ENCODE peak calls at places on chromosomes 12 and 14, in six cellular contexts. One of them, this sample, is unnamed. For H3K9me3 and H3K4me1, the result is how much of the 10 kb centered on the place peaks cover.

GRCh38 chr12:120290541-120291312 is 976 bp downstream of the RNU4-2 start:
- DNase-seq in Karpas-422: no peak
- DNase-seq in left ventricle myocardium inferior: no peak
- DNase-seq in upper lobe of right lung: peak
- DNase-seq in Peyer's patch: no peak
- DNase-seq in A549: peak
- DNase-seq in this sample: no peak

GRCh38 chr12:121175383-121176119 is 34.4 kb upstream of the P2RX4 start:
- DNase-seq in Karpas-422: no peak
- DNase-seq in left ventricle myocardium inferior: no peak
- DNase-seq in upper lobe of right lung: no peak
- DNase-seq in Peyer's patch: peak
- DNase-seq in A549: no peak
- DNase-seq in this sample: no peak

GRCh38 chr12:67453181-67453580 is 184.0 kb downstream of the CAND1 start:
- DNase-seq in Karpas-422: no peak
- DNase-seq in left ventricle myocardium inferior: no peak
- DNase-seq in upper lobe of right lung: no peak
- DNase-seq in Peyer's patch: no peak
- DNase-seq in A549: no peak
- DNase-seq in this sample: no peak

GRCh38 chr12:107660861-107661415 is 24.7 kb upstream of the PWP1 start:
- DNase-seq in Karpas-422: no peak
- DNase-seq in left ventricle myocardium inferior: no peak
- DNase-seq in upper lobe of right lung: no peak
- DNase-seq in Peyer's patch: no peak
- DNase-seq in A549: no peak
- DNase-seq in this sample: no peak

GRCh38 chr14:95530461-95531170 is 4.2 kb upstream of the GLRX5 start:
- DNase-seq in Karpas-422: no peak
- DNase-seq in left ventricle myocardium inferior: no peak
- DNase-seq in upper lobe of right lung: no peak
- DNase-seq in Peyer's patch: no peak
- DNase-seq in A549: no peak
- DNase-seq in this sample: peak

GRCh38 chr12:57519758-57520007 is 631 bp downstream of the DDIT3 start:
- DNase-seq in Karpas-422: peak
- DNase-seq in left ventricle myocardium inferior: no peak
- DNase-seq in upper lobe of right lung: no peak
- DNase-seq in Peyer's patch: no peak
- DNase-seq in A549: no peak
- DNase-seq in this sample: no peak

GRCh38 chr14:21714318-21714929 is 40.8 kb upstream of the OR4E1 start:
- DNase-seq in Karpas-422: no peak
- DNase-seq in left ventricle myocardium inferior: no peak
- DNase-seq in upper lobe of right lung: no peak
- DNase-seq in Peyer's patch: no peak
- DNase-seq in A549: no peak
- DNase-seq in this sample: no peak

GRCh38 chr12:120532701-120533238 is 1.4 kb upstream of the RNF10 start:
- DNase-seq in Karpas-422: no peak
- DNase-seq in left ventricle myocardium inferior: no peak
- DNase-seq in upper lobe of right lung: no peak
- DNase-seq in Peyer's patch: no peak
- DNase-seq in A549: no peak
- DNase-seq in this sample: no peak

GRCh38 chr12:120688527-120689071 is 1.6 kb downstream of the MLEC start:
- DNase-seq in Karpas-422: no peak
- DNase-seq in left ventricle myocardium inferior: no peak
- DNase-seq in upper lobe of right lung: no peak
- DNase-seq in Peyer's patch: no peak
- DNase-seq in A549: no peak
- DNase-seq in this sample: no peak

GRCh38 chr14:72852194-72852593 is 41.7 kb downstream of the DPF3 start:
- DNase-seq in Karpas-422: no peak
- DNase-seq in left ventricle myocardium inferior: no peak
- DNase-seq in upper lobe of right lung: no peak
- DNase-seq in Peyer's patch: no peak
- DNase-seq in A549: no peak
- DNase-seq in this sample: no peak

GRCh38 chr14:74955229-74955999 is at the start of gene PGF:
- DNase-seq in Karpas-422: no peak
- DNase-seq in left ventricle myocardium inferior: peak
- DNase-seq in upper lobe of right lung: peak
- DNase-seq in Peyer's patch: peak
- DNase-seq in A549: peak
- DNase-seq in this sample: peak

GRCh38 chr14:81246561-81247270 is 26.0 kb upstream of the GTF2A1 start:
- DNase-seq in Karpas-422: no peak
- DNase-seq in left ventricle myocardium inferior: no peak
- DNase-seq in upper lobe of right lung: no peak
- DNase-seq in Peyer's patch: no peak
- DNase-seq in A549: no peak
- DNase-seq in this sample: no peak

GRCh38 chr12:76348079-76348901 is at the start of gene BBS10:
- DNase-seq in Karpas-422: peak
- DNase-seq in left ventricle myocardium inferior: peak
- DNase-seq in upper lobe of right lung: peak
- DNase-seq in Peyer's patch: peak
- DNase-seq in A549: peak
- DNase-seq in this sample: peak

GRCh38 chr14:93114713-93115068 is 1.0 kb downstream of the ITPK1 start:
- DNase-seq in Karpas-422: no peak
- DNase-seq in left ventricle myocardium inferior: peak
- DNase-seq in upper lobe of right lung: no peak
- DNase-seq in Peyer's patch: peak
- DNase-seq in A549: no peak
- DNase-seq in this sample: no peak

GRCh38 chr14:80202888-80203562 is 8.3 kb downstream of the DIO2 start:
- DNase-seq in Karpas-422: peak
- DNase-seq in left ventricle myocardium inferior: no peak
- DNase-seq in upper lobe of right lung: no peak
- DNase-seq in Peyer's patch: no peak
- DNase-seq in A549: peak
- DNase-seq in this sample: peak

GRCh38 chr12:50057000-50057841 is at the start of gene ASIC1:
- DNase-seq in Karpas-422: peak
- DNase-seq in left ventricle myocardium inferior: peak
- DNase-seq in upper lobe of right lung: peak
- DNase-seq in Peyer's patch: no peak
- DNase-seq in A549: peak
- DNase-seq in this sample: peak

GRCh38 chr14:90999299-90999698 is 61.1 kb downstream of the RPS6KA5 start:
- DNase-seq in Karpas-422: no peak
- DNase-seq in left ventricle myocardium inferior: no peak
- DNase-seq in upper lobe of right lung: no peak
- DNase-seq in Peyer's patch: no peak
- DNase-seq in A549: no peak
- DNase-seq in this sample: no peak

GRCh38 chr14:92897922-92898599 is 24.9 kb upstream of the CHGA start:
- DNase-seq in Karpas-422: no peak
- DNase-seq in left ventricle myocardium inferior: no peak
- DNase-seq in upper lobe of right lung: no peak
- DNase-seq in Peyer's patch: no peak
- DNase-seq in A549: no peak
- DNase-seq in this sample: no peak

GRCh38 chr12:120941412-120941811 is 36.9 kb upstream of the HNF1A start:
- DNase-seq in Karpas-422: no peak
- DNase-seq in left ventricle myocardium inferior: no peak
- DNase-seq in upper lobe of right lung: no peak
- DNase-seq in Peyer's patch: no peak
- DNase-seq in A549: no peak
- DNase-seq in this sample: no peak

GRCh38 chr12:124684971-124685688 is 117.7 kb upstream of the NCOR2 start:
- DNase-seq in Karpas-422: no peak
- DNase-seq in left ventricle myocardium inferior: no peak
- DNase-seq in upper lobe of right lung: no peak
- DNase-seq in Peyer's patch: no peak
- DNase-seq in A549: no peak
- DNase-seq in this sample: no peak

GRCh38 chr12:120048258-120048657 is 59.2 kb downstream of the BICDL1 start:
- DNase-seq in Karpas-422: no peak
- DNase-seq in left ventricle myocardium inferior: no peak
- DNase-seq in upper lobe of right lung: no peak
- DNase-seq in Peyer's patch: no peak
- DNase-seq in A549: no peak
- DNase-seq in this sample: no peak

GRCh38 chr12:24560192-24560591 is 388.7 kb downstream of the BCAT1 start:
- DNase-seq in Karpas-422: no peak
- DNase-seq in left ventricle myocardium inferior: no peak
- DNase-seq in upper lobe of right lung: no peak
- DNase-seq in Peyer's patch: no peak
- DNase-seq in A549: no peak
- DNase-seq in this sample: no peak

GRCh38 chr14:60775296-60775695 is 40.7 kb downstream of the MNAT1 start:
- DNase-seq in Karpas-422: no peak
- DNase-seq in left ventricle myocardium inferior: no peak
- DNase-seq in upper lobe of right lung: no peak
- DNase-seq in Peyer's patch: no peak
- DNase-seq in A549: no peak
- DNase-seq in this sample: no peak

GRCh38 chr14:71230897-71231296 is 323.6 kb downstream of the PCNX1 start:
- DNase-seq in Karpas-422: no peak
- DNase-seq in left ventricle myocardium inferior: no peak
- DNase-seq in upper lobe of right lung: no peak
- DNase-seq in Peyer's patch: no peak
- DNase-seq in A549: no peak
- DNase-seq in this sample: no peak

GRCh38 chr14:106842687-106843086 is 1316.3 kb downstream of the TMEM121 start:
- DNase-seq in Karpas-422: no peak
- DNase-seq in left ventricle myocardium inferior: no peak
- DNase-seq in upper lobe of right lung: no peak
- DNase-seq in Peyer's patch: no peak
- DNase-seq in A549: peak
- DNase-seq in this sample: no peak

GRCh38 chr12:38025916-38026315 is 290.7 kb upstream of the ALG10B start:
- DNase-seq in Karpas-422: no peak
- DNase-seq in left ventricle myocardium inferior: no peak
- DNase-seq in upper lobe of right lung: no peak
- DNase-seq in Peyer's patch: no peak
- DNase-seq in A549: no peak
- DNase-seq in this sample: no peak
- H3K9me3 ChIP-seq in Karpas-422: under half
- H3K9me3 ChIP-seq in left ventricle myocardium inferior: half or more
- H3K9me3 ChIP-seq in upper lobe of right lung: under half
- H3K9me3 ChIP-seq in Peyer's patch: under half
- H3K9me3 ChIP-seq in A549: under half
- H3K9me3 ChIP-seq in this sample: under half

GRCh38 chr14:31456841-31457664 is at the start of gene DTD2:
- DNase-seq in Karpas-422: peak
- DNase-seq in left ventricle myocardium inferior: peak
- DNase-seq in upper lobe of right lung: peak
- DNase-seq in Peyer's patch: peak
- DNase-seq in A549: peak
- DNase-seq in this sample: peak
- H3K4me1 ChIP-seq in Karpas-422: under half
- H3K4me1 ChIP-seq in left ventricle myocardium inferior: under half
- H3K4me1 ChIP-seq in upper lobe of right lung: under half
- H3K4me1 ChIP-seq in Peyer's patch: under half
- H3K4me1 ChIP-seq in A549: under half
- H3K4me1 ChIP-seq in this sample: under half

DNA sequence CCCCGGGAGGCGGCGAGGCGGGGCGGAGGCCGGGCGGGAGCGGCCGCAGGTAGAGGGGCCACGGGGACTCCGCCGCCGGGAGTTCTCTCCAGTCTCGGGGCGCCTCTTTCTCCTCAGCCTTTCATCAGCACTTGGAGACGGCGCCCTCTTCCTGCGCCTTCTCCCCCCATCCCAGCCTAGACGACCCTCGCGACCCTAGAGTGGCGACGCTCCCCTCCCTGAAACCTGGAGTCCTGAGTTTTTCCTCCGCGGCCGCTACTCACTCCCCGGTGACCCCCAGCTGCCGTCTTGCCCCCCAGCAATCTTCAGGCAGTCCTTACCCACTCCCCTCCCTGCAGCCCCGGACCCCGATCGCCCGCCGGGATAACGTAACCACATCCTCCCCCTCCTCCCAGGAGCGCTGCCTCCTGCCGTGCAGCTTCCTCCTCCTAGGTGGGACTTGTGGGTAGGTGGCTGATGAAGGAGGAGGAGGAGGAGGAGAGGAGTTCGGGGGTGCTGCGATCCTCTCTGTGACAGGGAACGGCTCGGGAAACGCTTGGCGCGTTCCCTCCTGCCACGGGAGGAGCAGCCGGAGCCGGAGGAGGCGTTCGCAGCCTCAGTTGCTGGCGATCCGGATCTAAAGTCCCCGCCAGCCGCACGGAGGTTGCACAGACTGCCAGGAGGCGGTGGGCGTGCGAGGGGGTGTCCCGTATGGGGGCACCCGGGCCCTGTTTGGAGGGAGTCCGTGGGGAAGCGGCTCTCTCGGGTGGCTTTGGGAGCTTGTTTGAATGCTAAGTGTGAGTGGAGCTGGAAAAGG is 889 bp downstream of the PLEKHA5 start:
- DNase-seq in Karpas-422: no peak
- DNase-seq in left ventricle myocardium inferior: peak
- DNase-seq in upper lobe of right lung: peak
- DNase-seq in Peyer's patch: no peak
- DNase-seq in A549: peak
- DNase-seq in this sample: no peak
- H3K4me3 ChIP-seq in Karpas-422: no peak
- H3K4me3 ChIP-seq in left ventricle myocardium inferior: peak
- H3K4me3 ChIP-seq in upper lobe of right lung: peak
- H3K4me3 ChIP-seq in Peyer's patch: peak
- H3K4me3 ChIP-seq in A549: peak
- H3K4me3 ChIP-seq in this sample: peak

GRCh38 chr14:98187302-98187701 is 1084.7 kb downstream of the BCL11B start:
- DNase-seq in Karpas-422: no peak
- DNase-seq in left ventricle myocardium inferior: no peak
- DNase-seq in upper lobe of right lung: no peak
- DNase-seq in Peyer's patch: no peak
- DNase-seq in A549: no peak
- DNase-seq in this sample: no peak

GRCh38 chr14:98186140-98186539 is 1085.9 kb downstream of the BCL11B start:
- DNase-seq in Karpas-422: no peak
- DNase-seq in left ventricle myocardium inferior: no peak
- DNase-seq in upper lobe of right lung: no peak
- DNase-seq in Peyer's patch: no peak
- DNase-seq in A549: no peak
- DNase-seq in this sample: no peak

GRCh38 chr14:98189944-98190343 is 1082.1 kb downstream of the BCL11B start:
- DNase-seq in Karpas-422: no peak
- DNase-seq in left ventricle myocardium inferior: no peak
- DNase-seq in upper lobe of right lung: no peak
- DNase-seq in Peyer's patch: no peak
- DNase-seq in A549: no peak
- DNase-seq in this sample: no peak

GRCh38 chr14:98189077-98189476 is 1082.9 kb downstream of the BCL11B start:
- DNase-seq in Karpas-422: no peak
- DNase-seq in left ventricle myocardium inferior: no peak
- DNase-seq in upper lobe of right lung: no peak
- DNase-seq in Peyer's patch: no peak
- DNase-seq in A549: no peak
- DNase-seq in this sample: no peak

DNA sequence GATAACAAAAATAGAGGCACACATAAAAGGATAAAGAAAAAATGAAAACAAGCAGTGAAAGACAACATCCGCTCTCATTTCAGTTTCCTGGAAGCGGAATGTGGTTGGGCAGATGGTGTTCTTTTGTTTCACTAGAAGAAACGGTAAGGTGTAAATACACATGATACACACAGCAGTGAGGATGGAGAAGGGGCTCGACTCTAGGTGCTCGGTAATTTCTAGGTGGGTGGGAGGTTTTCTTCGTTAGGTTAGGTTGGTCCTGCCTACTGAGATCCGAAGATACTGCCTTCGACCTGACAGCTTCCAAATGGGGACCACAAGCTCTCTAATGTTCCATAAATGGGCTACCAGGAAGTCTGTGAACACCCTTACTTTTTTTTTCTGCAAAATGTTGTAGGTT is 1082.5 kb downstream of the BCL11B start:
- DNase-seq in Karpas-422: no peak
- DNase-seq in left ventricle myocardium inferior: no peak
- DNase-seq in upper lobe of right lung: no peak
- DNase-seq in Peyer's patch: peak
- DNase-seq in A549: no peak
- DNase-seq in this sample: no peak
- H3K9me3 ChIP-seq in Karpas-422: under half
- H3K9me3 ChIP-seq in left ventricle myocardium inferior: under half
- H3K9me3 ChIP-seq in upper lobe of right lung: under half
- H3K9me3 ChIP-seq in Peyer's patch: under half
- H3K9me3 ChIP-seq in A549: under half
- H3K9me3 ChIP-seq in this sample: under half

This sample was measured in RWPE2.